ENCODE peak calls at places on chromosome 2, in seven cellular contexts. One of them, this sample, is unnamed.

GRCh38 chr2:158297606-158298005 is 158.9 kb downstream of the CCDC148 start:
- DNase-seq in neural progenitor cell: no peak
- DNase-seq in naive thymus-derived CD4-positive, alpha-beta T cell: no peak
- DNase-seq in endothelial cell of umbilical vein: no peak
- DNase-seq in GM23248: peak
- DNase-seq in mammary epithelial cell: peak
- DNase-seq in stomach: no peak
- DNase-seq in this sample: no peak

GRCh38 chr2:183010112-183010511 is 28.1 kb downstream of the NCKAP1 start:
- DNase-seq in neural progenitor cell: peak
- DNase-seq in naive thymus-derived CD4-positive, alpha-beta T cell: no peak
- DNase-seq in endothelial cell of umbilical vein: peak
- DNase-seq in GM23248: peak
- DNase-seq in mammary epithelial cell: peak
- DNase-seq in stomach: no peak
- DNase-seq in this sample: no peak

GRCh38 chr2:46032996-46033395 is 264.2 kb upstream of the EPAS1 start:
- DNase-seq in neural progenitor cell: no peak
- DNase-seq in naive thymus-derived CD4-positive, alpha-beta T cell: no peak
- DNase-seq in endothelial cell of umbilical vein: no peak
- DNase-seq in GM23248: no peak
- DNase-seq in mammary epithelial cell: peak
- DNase-seq in stomach: no peak
- DNase-seq in this sample: no peak

GRCh38 chr2:159140070-159140774 is 146.3 kb downstream of the WDSUB1 start:
- DNase-seq in neural progenitor cell: no peak
- DNase-seq in naive thymus-derived CD4-positive, alpha-beta T cell: no peak
- DNase-seq in endothelial cell of umbilical vein: peak
- DNase-seq in GM23248: peak
- DNase-seq in mammary epithelial cell: no peak
- DNase-seq in stomach: no peak
- DNase-seq in this sample: no peak

GRCh38 chr2:167875524-167875923 is 371.9 kb downstream of the STK39 start:
- DNase-seq in neural progenitor cell: no peak
- DNase-seq in naive thymus-derived CD4-positive, alpha-beta T cell: no peak
- DNase-seq in endothelial cell of umbilical vein: no peak
- DNase-seq in GM23248: no peak
- DNase-seq in mammary epithelial cell: no peak
- DNase-seq in stomach: no peak
- DNase-seq in this sample: no peak

GRCh38 chr2:160942505-160943125 is 217.6 kb upstream of the TANK start:
- DNase-seq in neural progenitor cell: no peak
- DNase-seq in naive thymus-derived CD4-positive, alpha-beta T cell: no peak
- DNase-seq in endothelial cell of umbilical vein: no peak
- DNase-seq in GM23248: peak
- DNase-seq in mammary epithelial cell: no peak
- DNase-seq in stomach: no peak
- DNase-seq in this sample: no peak

GRCh38 chr2:201647431-201647830 is 4.1 kb upstream of the TMEM237 start:
- DNase-seq in neural progenitor cell: no peak
- DNase-seq in naive thymus-derived CD4-positive, alpha-beta T cell: no peak
- DNase-seq in endothelial cell of umbilical vein: no peak
- DNase-seq in GM23248: no peak
- DNase-seq in mammary epithelial cell: no peak
- DNase-seq in stomach: no peak
- DNase-seq in this sample: no peak

GRCh38 chr2:653645-654425 is 23.4 kb downstream of the TMEM18 start:
- DNase-seq in neural progenitor cell: no peak
- DNase-seq in naive thymus-derived CD4-positive, alpha-beta T cell: no peak
- DNase-seq in endothelial cell of umbilical vein: no peak
- DNase-seq in GM23248: no peak
- DNase-seq in mammary epithelial cell: no peak
- DNase-seq in stomach: peak
- DNase-seq in this sample: peak

GRCh38 chr2:192354512-192355244 is 159.9 kb upstream of the TMEFF2 start:
- DNase-seq in neural progenitor cell: no peak
- DNase-seq in naive thymus-derived CD4-positive, alpha-beta T cell: no peak
- DNase-seq in endothelial cell of umbilical vein: no peak
- DNase-seq in GM23248: no peak
- DNase-seq in mammary epithelial cell: no peak
- DNase-seq in stomach: no peak
- DNase-seq in this sample: no peak

GRCh38 chr2:16962459-16962858 is 296.8 kb upstream of the CYRIA start:
- DNase-seq in neural progenitor cell: peak
- DNase-seq in naive thymus-derived CD4-positive, alpha-beta T cell: no peak
- DNase-seq in endothelial cell of umbilical vein: no peak
- DNase-seq in GM23248: no peak
- DNase-seq in mammary epithelial cell: no peak
- DNase-seq in stomach: no peak
- DNase-seq in this sample: no peak

GRCh38 chr2:163863073-163863472 is 127.3 kb upstream of the FIGN start:
- DNase-seq in neural progenitor cell: no peak
- DNase-seq in naive thymus-derived CD4-positive, alpha-beta T cell: no peak
- DNase-seq in endothelial cell of umbilical vein: no peak
- DNase-seq in GM23248: no peak
- DNase-seq in mammary epithelial cell: no peak
- DNase-seq in stomach: no peak
- DNase-seq in this sample: no peak

GRCh38 chr2:35891528-35891927 is 464.1 kb upstream of the CRIM1 start:
- DNase-seq in neural progenitor cell: no peak
- DNase-seq in naive thymus-derived CD4-positive, alpha-beta T cell: no peak
- DNase-seq in endothelial cell of umbilical vein: no peak
- DNase-seq in GM23248: no peak
- DNase-seq in mammary epithelial cell: no peak
- DNase-seq in stomach: no peak
- DNase-seq in this sample: no peak

GRCh38 chr2:238176565-238176964 is 17.8 kb downstream of the ERFE start:
- DNase-seq in neural progenitor cell: no peak
- DNase-seq in naive thymus-derived CD4-positive, alpha-beta T cell: no peak
- DNase-seq in endothelial cell of umbilical vein: no peak
- DNase-seq in GM23248: no peak
- DNase-seq in mammary epithelial cell: no peak
- DNase-seq in stomach: no peak
- DNase-seq in this sample: no peak

GRCh38 chr2:44362207-44363015 is 664 bp downstream of the CAMKMT start:
- DNase-seq in neural progenitor cell: peak
- DNase-seq in naive thymus-derived CD4-positive, alpha-beta T cell: peak
- DNase-seq in endothelial cell of umbilical vein: peak
- DNase-seq in GM23248: peak
- DNase-seq in mammary epithelial cell: peak
- DNase-seq in stomach: peak
- DNase-seq in this sample: peak

GRCh38 chr2:153986488-153987229 is 114.9 kb downstream of the GALNT13 start:
- DNase-seq in neural progenitor cell: peak
- DNase-seq in naive thymus-derived CD4-positive, alpha-beta T cell: no peak
- DNase-seq in endothelial cell of umbilical vein: peak
- DNase-seq in GM23248: peak
- DNase-seq in mammary epithelial cell: peak
- DNase-seq in stomach: no peak
- DNase-seq in this sample: no peak

GRCh38 chr2:67215214-67215613 is 181.9 kb upstream of the ETAA1 start:
- DNase-seq in neural progenitor cell: peak
- DNase-seq in naive thymus-derived CD4-positive, alpha-beta T cell: no peak
- DNase-seq in endothelial cell of umbilical vein: peak
- DNase-seq in GM23248: peak
- DNase-seq in mammary epithelial cell: peak
- DNase-seq in stomach: peak
- DNase-seq in this sample: no peak

GRCh38 chr2:112081262-112081661 is 26.2 kb downstream of the TMEM87B start:
- DNase-seq in neural progenitor cell: no peak
- DNase-seq in naive thymus-derived CD4-positive, alpha-beta T cell: no peak
- DNase-seq in endothelial cell of umbilical vein: no peak
- DNase-seq in GM23248: no peak
- DNase-seq in mammary epithelial cell: no peak
- DNase-seq in stomach: no peak
- DNase-seq in this sample: no peak

GRCh38 chr2:59529738-59530137 is 1023.7 kb downstream of the BCL11A start:
- DNase-seq in neural progenitor cell: no peak
- DNase-seq in naive thymus-derived CD4-positive, alpha-beta T cell: no peak
- DNase-seq in endothelial cell of umbilical vein: no peak
- DNase-seq in GM23248: no peak
- DNase-seq in mammary epithelial cell: no peak
- DNase-seq in stomach: no peak
- DNase-seq in this sample: no peak

GRCh38 chr2:58428553-58429284 is 187.6 kb upstream of the FANCL start:
- DNase-seq in neural progenitor cell: peak
- DNase-seq in naive thymus-derived CD4-positive, alpha-beta T cell: no peak
- DNase-seq in endothelial cell of umbilical vein: no peak
- DNase-seq in GM23248: peak
- DNase-seq in mammary epithelial cell: no peak
- DNase-seq in stomach: no peak
- DNase-seq in this sample: no peak

GRCh38 chr2:70985956-70986355 is 7.5 kb downstream of the ANKRD53 start:
- DNase-seq in neural progenitor cell: no peak
- DNase-seq in naive thymus-derived CD4-positive, alpha-beta T cell: no peak
- DNase-seq in endothelial cell of umbilical vein: no peak
- DNase-seq in GM23248: no peak
- DNase-seq in mammary epithelial cell: no peak
- DNase-seq in stomach: no peak
- DNase-seq in this sample: no peak

GRCh38 chr2:31065356-31065755 is 72.9 kb downstream of the GALNT14 start:
- DNase-seq in neural progenitor cell: no peak
- DNase-seq in naive thymus-derived CD4-positive, alpha-beta T cell: no peak
- DNase-seq in endothelial cell of umbilical vein: no peak
- DNase-seq in GM23248: no peak
- DNase-seq in mammary epithelial cell: no peak
- DNase-seq in stomach: no peak
- DNase-seq in this sample: no peak

GRCh38 chr2:171878481-171878993 is 15.5 kb downstream of the SLC25A12 start:
- DNase-seq in neural progenitor cell: no peak
- DNase-seq in naive thymus-derived CD4-positive, alpha-beta T cell: no peak
- DNase-seq in endothelial cell of umbilical vein: peak
- DNase-seq in GM23248: peak
- DNase-seq in mammary epithelial cell: peak
- DNase-seq in stomach: peak
- DNase-seq in this sample: no peak

GRCh38 chr2:239000500-239001073 is 152.7 kb downstream of the TWIST2 start:
- DNase-seq in neural progenitor cell: no peak
- DNase-seq in naive thymus-derived CD4-positive, alpha-beta T cell: no peak
- DNase-seq in endothelial cell of umbilical vein: no peak
- DNase-seq in GM23248: no peak
- DNase-seq in mammary epithelial cell: no peak
- DNase-seq in stomach: no peak
- DNase-seq in this sample: no peak

GRCh38 chr2:42852798-42853197 is 60.4 kb upstream of the HAAO start:
- DNase-seq in neural progenitor cell: no peak
- DNase-seq in naive thymus-derived CD4-positive, alpha-beta T cell: no peak
- DNase-seq in endothelial cell of umbilical vein: no peak
- DNase-seq in GM23248: no peak
- DNase-seq in mammary epithelial cell: no peak
- DNase-seq in stomach: no peak
- DNase-seq in this sample: no peak

GRCh38 chr2:150426315-150426714 is 61.2 kb downstream of the RND3 start:
- DNase-seq in neural progenitor cell: no peak
- DNase-seq in naive thymus-derived CD4-positive, alpha-beta T cell: no peak
- DNase-seq in endothelial cell of umbilical vein: peak
- DNase-seq in GM23248: no peak
- DNase-seq in mammary epithelial cell: no peak
- DNase-seq in stomach: no peak
- DNase-seq in this sample: no peak

GRCh38 chr2:85411405-85411748 is 1.2 kb upstream of the CAPG start:
- DNase-seq in neural progenitor cell: no peak
- DNase-seq in naive thymus-derived CD4-positive, alpha-beta T cell: no peak
- DNase-seq in endothelial cell of umbilical vein: no peak
- DNase-seq in GM23248: no peak
- DNase-seq in mammary epithelial cell: no peak
- DNase-seq in stomach: no peak
- DNase-seq in this sample: no peak

GRCh38 chr2:200258881-200259576 is 47.5 kb upstream of the SPATS2L start:
- DNase-seq in neural progenitor cell: no peak
- DNase-seq in naive thymus-derived CD4-positive, alpha-beta T cell: no peak
- DNase-seq in endothelial cell of umbilical vein: no peak
- DNase-seq in GM23248: no peak
- DNase-seq in mammary epithelial cell: peak
- DNase-seq in stomach: no peak
- DNase-seq in this sample: no peak
- H3K27ac ChIP-seq in neural progenitor cell: no peak
- H3K27ac ChIP-seq in naive thymus-derived CD4-positive, alpha-beta T cell: no peak
- H3K27ac ChIP-seq in endothelial cell of umbilical vein: no peak
- H3K27ac ChIP-seq in GM23248: no peak
- H3K27ac ChIP-seq in mammary epithelial cell: peak
- H3K27ac ChIP-seq in stomach: no peak
- H3K27ac ChIP-seq in this sample: no peak

GRCh38 chr2:226641008-226641407 is 158.6 kb downstream of the IRS1 start:
- DNase-seq in neural progenitor cell: no peak
- DNase-seq in naive thymus-derived CD4-positive, alpha-beta T cell: no peak
- DNase-seq in endothelial cell of umbilical vein: no peak
- DNase-seq in GM23248: no peak
- DNase-seq in mammary epithelial cell: no peak
- DNase-seq in stomach: no peak
- DNase-seq in this sample: no peak

GRCh38 chr2:226644342-226644957 is 155.2 kb downstream of the IRS1 start:
- DNase-seq in neural progenitor cell: no peak
- DNase-seq in naive thymus-derived CD4-positive, alpha-beta T cell: no peak
- DNase-seq in endothelial cell of umbilical vein: no peak
- DNase-seq in GM23248: peak
- DNase-seq in mammary epithelial cell: no peak
- DNase-seq in stomach: no peak
- DNase-seq in this sample: no peak

GRCh38 chr2:226643030-226643429 is 156.6 kb downstream of the IRS1 start:
- DNase-seq in neural progenitor cell: no peak
- DNase-seq in naive thymus-derived CD4-positive, alpha-beta T cell: no peak
- DNase-seq in endothelial cell of umbilical vein: no peak
- DNase-seq in GM23248: no peak
- DNase-seq in mammary epithelial cell: no peak
- DNase-seq in stomach: no peak
- DNase-seq in this sample: no peak

GRCh38 chr2:226640501-226640900 is 159.1 kb downstream of the IRS1 start:
- DNase-seq in neural progenitor cell: no peak
- DNase-seq in naive thymus-derived CD4-positive, alpha-beta T cell: no peak
- DNase-seq in endothelial cell of umbilical vein: no peak
- DNase-seq in GM23248: no peak
- DNase-seq in mammary epithelial cell: no peak
- DNase-seq in stomach: no peak
- DNase-seq in this sample: no peak

GRCh38 chr2:226643550-226644275 is 155.9 kb downstream of the IRS1 start:
- DNase-seq in neural progenitor cell: peak
- DNase-seq in naive thymus-derived CD4-positive, alpha-beta T cell: no peak
- DNase-seq in endothelial cell of umbilical vein: no peak
- DNase-seq in GM23248: peak
- DNase-seq in mammary epithelial cell: no peak
- DNase-seq in stomach: no peak
- DNase-seq in this sample: no peak
- H3K27ac ChIP-seq in neural progenitor cell: no peak
- H3K27ac ChIP-seq in naive thymus-derived CD4-positive, alpha-beta T cell: no peak
- H3K27ac ChIP-seq in endothelial cell of umbilical vein: no peak
- H3K27ac ChIP-seq in GM23248: peak
- H3K27ac ChIP-seq in mammary epithelial cell: no peak
- H3K27ac ChIP-seq in stomach: no peak
- H3K27ac ChIP-seq in this sample: no peak

GRCh38 chr2:138023976-138024375 is 59.7 kb downstream of the HNMT start:
- DNase-seq in neural progenitor cell: no peak
- DNase-seq in naive thymus-derived CD4-positive, alpha-beta T cell: no peak
- DNase-seq in endothelial cell of umbilical vein: no peak
- DNase-seq in GM23248: no peak
- DNase-seq in mammary epithelial cell: no peak
- DNase-seq in stomach: no peak
- DNase-seq in this sample: no peak
- H3K27ac ChIP-seq in neural progenitor cell: no peak
- H3K27ac ChIP-seq in naive thymus-derived CD4-positive, alpha-beta T cell: no peak
- H3K27ac ChIP-seq in endothelial cell of umbilical vein: no peak
- H3K27ac ChIP-seq in GM23248: no peak
- H3K27ac ChIP-seq in mammary epithelial cell: no peak
- H3K27ac ChIP-seq in stomach: no peak
- H3K27ac ChIP-seq in this sample: no peak

GRCh38 chr2:105736145-105736544 is 8.6 kb upstream of the NCK2 start:
- DNase-seq in neural progenitor cell: no peak
- DNase-seq in naive thymus-derived CD4-positive, alpha-beta T cell: no peak
- DNase-seq in endothelial cell of umbilical vein: no peak
- DNase-seq in GM23248: no peak
- DNase-seq in mammary epithelial cell: no peak
- DNase-seq in stomach: no peak
- DNase-seq in this sample: peak
- H3K27ac ChIP-seq in neural progenitor cell: no peak
- H3K27ac ChIP-seq in naive thymus-derived CD4-positive, alpha-beta T cell: no peak
- H3K27ac ChIP-seq in endothelial cell of umbilical vein: no peak
- H3K27ac ChIP-seq in GM23248: no peak
- H3K27ac ChIP-seq in mammary epithelial cell: no peak
- H3K27ac ChIP-seq in stomach: no peak
- H3K27ac ChIP-seq in this sample: no peak